ENCODE peak calls at places on chromosomes 4 and X, in eight cellular contexts. U is heart right ventricle, E is IMR-90, Z is A549, V is cardiac muscle cell, N is GM23338, Y is keratinocyte, S is HCT116. T is an unnamed sample. For H3K4me1, the result is how much of the 10 kb centered on the place peaks cover.

GRCh38 chrX:9293051-9293496 is 171.8 kb upstream of the TBL1X start:
- DNase-seq in S (no peak), Y (no peak), V (peak), N (peak), U (no peak), Z (no peak), E (no peak), T (peak)

GRCh38 chrX:153580700-153581386 is 18.1 kb downstream of the CCNQ start:
- DNase-seq in Z (peak), Y (no peak), E (no peak), N (peak), V (peak), S (no peak), U (no peak), T (peak)

GRCh38 chr4:57103051-57103450 is 7.1 kb downstream of the IGFBP7 start:
- DNase-seq in Y (no peak), S (no peak), U (peak), V (no peak), E (peak), N (peak), Z (no peak), T (no peak)

GRCh38 chr4:72505314-72505744 is 63.7 kb downstream of the ADAMTS3 start:
- DNase-seq in U (no peak), E (peak), Y (no peak), N (peak), S (peak), V (peak), Z (peak), T (peak)

GRCh38 chrX:123424546-123424945 is 240.5 kb downstream of the GRIA3 start:
- DNase-seq in S (no peak), Y (no peak), Z (peak), U (no peak), E (peak), V (no peak), N (no peak), T (no peak)

GRCh38 chr4:144583658-144584057 is 62.3 kb upstream of the HHIP start:
- DNase-seq in U (no peak), V (no peak), S (no peak), N (no peak), Z (peak), E (peak), Y (no peak), T (no peak)

GRCh38 chr4:37434469-37434868 is 189.9 kb downstream of the NWD2 start:
- DNase-seq in Z (peak), V (no peak), N (peak), Y (no peak), U (no peak), E (peak), S (peak), T (no peak)

GRCh38 chr4:1002131-1002630 is 9.0 kb upstream of the SLC26A1 start:
- DNase-seq in E (no peak), V (no peak), Z (no peak), N (peak), Y (no peak), U (no peak), S (no peak), T (peak)

GRCh38 chr4:95410387-95411005 is 138.3 kb downstream of the UNC5C start:
- DNase-seq in S (no peak), E (no peak), Y (no peak), Z (no peak), V (no peak), U (no peak), N (no peak), T (no peak)

GRCh38 chr4:24743931-24744330 is 51.4 kb upstream of the SOD3 start:
- DNase-seq in U (no peak), Z (no peak), E (peak), V (peak), N (peak), Y (no peak), S (no peak), T (peak)

GRCh38 chr4:119087121-119087520 is 48.5 kb upstream of the MYOZ2 start:
- DNase-seq in U (no peak), Y (no peak), N (no peak), E (no peak), V (no peak), S (no peak), Z (peak), T (no peak)
- TF ChIP-seq CTCF in U (peak), Y (no peak), N (no peak), E (peak), V (peak), S (peak), Z (peak), T (no peak)

GRCh38 chr4:10116625-10117423 is at the start of gene WDR1:
- DNase-seq in U (peak), Z (peak), Y (peak), E (peak), V (peak), N (peak), S (peak), T (peak)
- H3K4me1 ChIP-seq in U (under half), Z (under half), Y (under half), E (under half), V (under half), N (under half), S (under half), T (under half)

DNA sequence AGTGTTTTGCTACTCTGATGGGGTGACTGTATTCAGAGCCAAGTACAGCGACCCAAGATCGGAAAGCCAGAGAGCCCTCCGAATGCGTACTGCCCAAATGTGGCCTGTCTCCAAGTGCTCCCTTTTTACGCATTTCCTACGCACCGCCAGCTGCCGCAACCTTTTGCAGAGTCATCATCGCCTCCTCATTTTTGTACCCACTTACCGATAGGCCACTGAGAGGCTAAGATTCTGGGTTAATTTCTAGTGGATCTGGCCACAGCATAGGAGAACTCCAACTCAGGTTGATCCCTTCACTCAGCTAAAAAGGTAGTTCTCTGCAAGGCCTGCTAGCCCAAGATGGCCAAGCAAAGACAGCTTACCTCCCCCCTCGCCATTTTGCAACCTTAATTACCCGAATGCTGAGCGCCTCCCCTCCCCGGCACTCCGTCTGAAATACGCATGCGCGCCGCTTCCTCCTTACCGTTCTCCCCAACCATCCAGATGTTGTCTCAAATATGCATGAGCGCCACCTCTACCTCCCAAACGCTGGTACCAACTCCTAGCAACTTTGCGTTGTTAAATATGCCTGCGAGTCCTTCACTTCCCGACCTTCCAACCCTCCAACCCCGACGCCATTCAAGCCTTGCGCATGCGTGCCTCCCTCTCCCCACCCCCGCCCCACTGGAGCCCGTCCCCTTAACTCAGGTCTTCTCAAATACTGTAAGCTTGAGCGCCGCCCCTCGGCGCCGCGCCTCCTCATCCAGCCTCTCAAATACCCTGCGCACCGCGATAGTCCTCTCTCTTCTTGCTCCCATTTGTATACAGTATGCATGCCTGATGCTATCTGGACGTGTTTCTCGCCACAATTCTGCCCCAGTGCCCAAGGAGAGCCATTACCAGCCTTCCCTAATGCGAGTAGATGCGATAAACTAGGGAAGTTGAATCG is 11.8 kb upstream of the ZCCHC13 start:
- DNase-seq in U (peak), S (peak), V (peak), Y (peak), Z (peak), N (peak), E (peak), T (peak)
- TF ChIP-seq CTCF in U (peak), S (peak), V (peak), Y (peak), Z (peak), N (peak), E (peak), T (peak)

GRCh38 chrX:15418041-15418706 is 34.0 kb upstream of the VEGFD start:
- DNase-seq in N (no peak), V (no peak), E (peak), S (no peak), Z (no peak), Y (no peak), U (no peak), T (no peak)
- H3K4me1 ChIP-seq in N (under half), V (under half), E (under half), S (under half), Z (under half), Y (under half), U (under half), T (under half)

DNA sequence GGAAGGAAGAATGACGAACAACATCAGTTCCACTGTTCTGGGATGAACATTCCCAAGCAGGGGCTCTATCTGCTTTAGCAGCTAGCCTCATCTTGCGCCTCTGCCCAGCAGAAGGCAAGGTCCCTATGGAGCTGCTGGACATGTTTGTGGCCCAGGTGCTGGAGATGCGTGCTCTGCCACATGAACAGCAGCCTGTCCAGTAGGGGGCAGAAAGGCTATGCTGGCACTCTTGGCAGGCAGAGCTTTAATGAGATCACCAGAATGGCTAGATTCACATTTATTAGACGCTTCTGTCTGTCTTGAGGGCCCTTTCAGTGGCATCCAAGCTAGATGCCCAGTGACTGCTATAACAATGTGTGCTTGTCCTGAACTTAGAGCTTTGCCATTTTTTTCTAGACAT is 1826.0 kb downstream of the STIM2 start:
- DNase-seq in N (peak), E (peak), V (peak), Y (no peak), S (peak), Z (peak), U (peak), T (peak)
- TF ChIP-seq CTCF in N (peak), E (peak), V (peak), Y (peak), S (peak), Z (peak), U (peak), T (peak)

DNA sequence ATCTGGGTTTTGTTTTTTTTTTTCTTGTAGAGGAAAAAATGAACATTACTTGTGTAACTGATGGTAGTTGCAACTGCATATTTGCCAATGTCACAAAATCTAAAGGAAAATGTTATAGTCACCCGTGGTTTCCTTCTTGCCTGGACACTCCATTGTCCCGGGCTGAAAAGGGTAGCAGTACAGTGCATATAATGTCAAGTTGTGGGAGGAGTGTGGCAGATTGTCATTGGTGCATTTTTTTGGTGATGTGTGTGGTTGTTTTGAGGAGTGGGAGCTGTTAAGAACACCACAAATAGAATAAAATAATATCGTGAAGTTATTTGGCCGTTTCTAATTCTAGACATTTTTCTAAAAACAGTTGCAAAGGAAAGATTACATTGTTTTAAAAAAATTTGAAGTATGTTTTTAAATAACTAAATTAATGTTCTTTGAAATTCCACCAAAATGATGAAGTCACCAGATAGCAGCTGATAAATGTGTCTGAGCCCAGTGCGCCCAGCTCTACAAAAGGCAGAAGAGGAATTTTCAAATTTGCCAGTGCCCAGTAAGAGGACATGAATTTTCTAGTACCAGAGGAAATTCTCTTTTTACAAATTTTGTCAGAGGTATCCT is 1.3 kb downstream of the PKD2 start:
- DNase-seq in U (no peak), Y (no peak), E (no peak), S (no peak), N (no peak), V (no peak), Z (peak), T (no peak)
- H3K4me1 ChIP-seq in U (under half), Y (under half), E (under half), S (under half), N (half or more), V (under half), Z (under half), T (under half)

GRCh38 chr4:54055494-54055893 is 8.9 kb downstream of the CHIC2 start:
- DNase-seq in E (no peak), N (no peak), V (no peak), U (no peak), S (no peak), Y (no peak), Z (no peak), T (no peak)

GRCh38 chr4:54054501-54054900 is 9.9 kb downstream of the CHIC2 start:
- DNase-seq in V (no peak), Z (no peak), S (no peak), E (no peak), Y (no peak), U (no peak), N (no peak), T (no peak)

DNA sequence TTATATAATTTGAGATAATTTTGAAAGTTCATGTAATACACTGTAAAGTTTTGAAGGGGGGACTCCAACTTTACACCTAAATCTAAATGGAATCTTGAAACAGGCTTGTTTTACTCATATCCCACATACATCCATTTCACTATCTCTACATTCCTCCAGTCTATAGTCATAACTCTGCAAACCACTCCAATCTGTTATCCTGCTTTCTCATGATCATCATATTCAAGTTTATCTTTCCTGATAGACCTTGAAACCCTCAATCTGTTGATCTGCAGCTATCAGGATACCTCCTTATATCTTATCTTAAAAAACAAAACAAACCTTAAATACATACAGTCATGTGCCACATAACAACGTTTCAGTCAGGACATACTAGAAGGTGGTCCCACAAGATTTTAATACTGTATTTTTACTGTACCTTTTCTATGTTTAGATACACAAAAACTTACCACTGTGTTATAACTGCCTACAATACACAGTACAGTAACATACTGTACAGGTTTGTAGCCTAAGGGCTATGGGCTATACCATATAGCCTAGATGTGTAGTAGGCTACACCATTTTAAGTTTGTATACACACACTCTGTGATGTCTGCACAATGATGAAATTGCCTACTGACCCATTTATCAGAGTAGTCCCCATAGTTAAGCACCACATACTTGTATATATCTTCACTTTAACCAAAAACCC is 14.0 kb downstream of the CHIC2 start:
- DNase-seq in Y (no peak), U (no peak), N (no peak), Z (no peak), S (no peak), V (no peak), E (peak), T (no peak)
- TF ChIP-seq CTCF in Y (no peak), U (no peak), N (no peak), Z (no peak), S (no peak), V (no peak), E (no peak), T (no peak)

GRCh38 chr4:87079967-87080366 is 140.5 kb downstream of the KLHL8 start:
- DNase-seq in N (no peak), Y (no peak), V (no peak), S (no peak), Z (no peak), E (no peak), U (no peak), T (no peak)
- H3K4me1 ChIP-seq in N (under half), Y (under half), V (under half), S (under half), Z (under half), E (under half), U (half or more), T (under half)

GRCh38 chr4:30718889-30719252 is 1.3 kb upstream of the PCDH7 start:
- DNase-seq in V (peak), N (peak), Y (no peak), E (peak), Z (no peak), U (no peak), S (no peak), T (no peak)
- TF ChIP-seq CTCF in V (no peak), N (no peak), Y (peak), E (peak), Z (no peak), U (no peak), S (no peak), T (no peak)

T was measured in endodermal cell.